ENCODE peak calls at places on chromosomes 12 and 14, in eight cellular contexts. A is T-helper 2 cell; K is NCI-H1694 treated with DMSO at 0.1 percent for 48 hours; E is glutamatergic neuron; O is activated CD8-positive, alpha-beta T cell treated with anti-CD3 and anti-CD28 coated beads for 36 hours; L is pons; U is activated T-cell treated with anti-CD3 and anti-CD28 coated beads for 24 hours; P is NT2/D1. B is an unnamed sample.

GRCh38 chr14:54175298-54175942 is 218.8 kb upstream of the BMP4 start:
- DNase-seq in L (peak; percentile 83), U (peak; percentile 36), O (peak; percentile 66), K (peak; percentile 93), A (no peak), E (peak; percentile 57), P (peak; percentile 60), B (peak; percentile 79)

GRCh38 chr12:738712-739111 is 13.7 kb upstream of the WNK1 start:
- DNase-seq in K (no peak), O (no peak), L (no peak), P (no peak), E (no peak), A (no peak), U (no peak), B (no peak)

GRCh38 chr12:114408881-114409795 is 3.2 kb upstream of the TBX5 start:
- DNase-seq in K (no peak), P (no peak), O (no peak), A (no peak), U (no peak), L (peak; percentile 8), E (peak; percentile 68), B (no peak)

GRCh38 chr14:76742185-76742584 is 19.1 kb upstream of the VASH1 start:
- DNase-seq in P (no peak), E (no peak), U (no peak), K (no peak), L (no peak), A (no peak), O (no peak), B (no peak)

GRCh38 chr14:80770114-80770917 is 171.2 kb downstream of the CEP128 start:
- DNase-seq in U (no peak), O (no peak), K (no peak), E (no peak), A (no peak), P (no peak), L (no peak), B (no peak)

GRCh38 chr14:99720941-99721791 is 37.1 kb downstream of the CYP46A1 start:
- DNase-seq in A (no peak), U (no peak), O (no peak), E (no peak), L (no peak), P (no peak), K (no peak), B (no peak)

GRCh38 chr12:29771786-29772185 is 12.0 kb downstream of the TMTC1 start:
- DNase-seq in P (no peak), L (peak; percentile 32), K (no peak), U (no peak), A (no peak), O (no peak), E (no peak), B (no peak)

GRCh38 chr14:64191756-64192155 is 102.4 kb downstream of the ESR2 start:
- DNase-seq in L (no peak), O (no peak), A (no peak), E (no peak), U (no peak), K (no peak), P (no peak), B (no peak)

GRCh38 chr14:76780875-76781647 is 19.8 kb downstream of the VASH1 start:
- DNase-seq in P (no peak), L (peak; percentile 90), A (no peak), K (no peak), O (no peak), U (no peak), E (no peak), B (peak; percentile 82)

GRCh38 chr12:107645630-107646333 is 39.8 kb upstream of the PWP1 start:
- DNase-seq in O (no peak), P (peak; percentile 77), L (no peak), K (no peak), E (peak; percentile 62), A (no peak), U (no peak), B (no peak)

GRCh38 chr12:104049278-104050257 is at the start of gene GLT8D2:
- DNase-seq in U (no peak), O (peak; percentile 8), K (no peak), E (peak; percentile 34), L (no peak), A (no peak), P (no peak), B (no peak)

GRCh38 chr12:29752121-29752520 is 31.6 kb downstream of the TMTC1 start:
- DNase-seq in P (no peak), K (no peak), L (no peak), U (no peak), A (no peak), O (no peak), E (no peak), B (no peak)

GRCh38 chr14:65282909-65283253 is 129.6 kb upstream of the FUT8 start:
- DNase-seq in L (no peak), K (no peak), U (no peak), A (no peak), E (no peak), O (no peak), P (no peak), B (no peak)

B was measured in midbrain.